ENCODE peak calls at places on chromosomes 2 and 18, in four cellular contexts. One of them, this sample, is unnamed.

GRCh38 chr2:108719149-108720044 is at the start of gene RANBP2:
- DNase-seq in body of pancreas: peak
- DNase-seq in K562: peak
- DNase-seq in H7: peak
- DNase-seq in this sample: peak

GRCh38 chr2:37468139-37468538 is 123.7 kb downstream of the QPCT start:
- DNase-seq in body of pancreas: no peak
- DNase-seq in H7: no peak
- DNase-seq in K562: no peak
- DNase-seq in this sample: no peak

GRCh38 chr18:500230-500555 is 308 bp downstream of the COLEC12 start:
- DNase-seq in body of pancreas: peak
- DNase-seq in H7: peak
- DNase-seq in K562: no peak
- DNase-seq in this sample: no peak

GRCh38 chr2:210442869-210443268 is 33.7 kb downstream of the LANCL1 start:
- DNase-seq in body of pancreas: no peak
- DNase-seq in H7: peak
- DNase-seq in K562: no peak
- DNase-seq in this sample: no peak

GRCh38 chr2:9166579-9167392 is 39.8 kb upstream of the ASAP2 start:
- DNase-seq in H7: no peak
- DNase-seq in body of pancreas: no peak
- DNase-seq in K562: no peak
- DNase-seq in this sample: no peak

GRCh38 chr2:29012211-29012681 is 31.1 kb downstream of the TOGARAM2 start:
- DNase-seq in body of pancreas: peak
- DNase-seq in H7: no peak
- DNase-seq in K562: no peak
- DNase-seq in this sample: no peak

GRCh38 chr2:174247474-174248186 is 702 bp downstream of the OLA1 start:
- DNase-seq in K562: peak
- DNase-seq in H7: no peak
- DNase-seq in body of pancreas: peak
- DNase-seq in this sample: no peak

GRCh38 chr2:205030695-205031094 is 485.4 kb downstream of the PARD3B start:
- DNase-seq in body of pancreas: no peak
- DNase-seq in K562: no peak
- DNase-seq in H7: no peak
- DNase-seq in this sample: no peak

GRCh38 chr2:148751907-148752306 is 107.4 kb downstream of the EPC2 start:
- DNase-seq in body of pancreas: no peak
- DNase-seq in K562: no peak
- DNase-seq in H7: no peak
- DNase-seq in this sample: no peak
- H3K4me3 ChIP-seq in body of pancreas: no peak
- H3K4me3 ChIP-seq in K562: no peak
- H3K4me3 ChIP-seq in H7: no peak
- H3K4me3 ChIP-seq in this sample: no peak

GRCh38 chr2:213087040-213087439 is 64.4 kb downstream of the IKZF2 start:
- DNase-seq in K562: no peak
- DNase-seq in H7: no peak
- DNase-seq in body of pancreas: no peak
- DNase-seq in this sample: no peak
- H3K4me3 ChIP-seq in K562: no peak
- H3K4me3 ChIP-seq in H7: no peak
- H3K4me3 ChIP-seq in body of pancreas: no peak
- H3K4me3 ChIP-seq in this sample: no peak

GRCh38 chr18:13219012-13219396 is 444 bp downstream of the LDLRAD4 start:
- DNase-seq in body of pancreas: no peak
- DNase-seq in K562: no peak
- DNase-seq in H7: no peak
- DNase-seq in this sample: no peak
- H3K4me3 ChIP-seq in body of pancreas: peak
- H3K4me3 ChIP-seq in K562: no peak
- H3K4me3 ChIP-seq in H7: peak
- H3K4me3 ChIP-seq in this sample: peak

GRCh38 chr18:47928466-47928865 is 2.0 kb downstream of the SMAD2 start:
- DNase-seq in H7: no peak
- DNase-seq in K562: no peak
- DNase-seq in body of pancreas: no peak
- DNase-seq in this sample: no peak
- H3K4me3 ChIP-seq in H7: peak
- H3K4me3 ChIP-seq in K562: peak
- H3K4me3 ChIP-seq in body of pancreas: no peak
- H3K4me3 ChIP-seq in this sample: peak

DNA sequence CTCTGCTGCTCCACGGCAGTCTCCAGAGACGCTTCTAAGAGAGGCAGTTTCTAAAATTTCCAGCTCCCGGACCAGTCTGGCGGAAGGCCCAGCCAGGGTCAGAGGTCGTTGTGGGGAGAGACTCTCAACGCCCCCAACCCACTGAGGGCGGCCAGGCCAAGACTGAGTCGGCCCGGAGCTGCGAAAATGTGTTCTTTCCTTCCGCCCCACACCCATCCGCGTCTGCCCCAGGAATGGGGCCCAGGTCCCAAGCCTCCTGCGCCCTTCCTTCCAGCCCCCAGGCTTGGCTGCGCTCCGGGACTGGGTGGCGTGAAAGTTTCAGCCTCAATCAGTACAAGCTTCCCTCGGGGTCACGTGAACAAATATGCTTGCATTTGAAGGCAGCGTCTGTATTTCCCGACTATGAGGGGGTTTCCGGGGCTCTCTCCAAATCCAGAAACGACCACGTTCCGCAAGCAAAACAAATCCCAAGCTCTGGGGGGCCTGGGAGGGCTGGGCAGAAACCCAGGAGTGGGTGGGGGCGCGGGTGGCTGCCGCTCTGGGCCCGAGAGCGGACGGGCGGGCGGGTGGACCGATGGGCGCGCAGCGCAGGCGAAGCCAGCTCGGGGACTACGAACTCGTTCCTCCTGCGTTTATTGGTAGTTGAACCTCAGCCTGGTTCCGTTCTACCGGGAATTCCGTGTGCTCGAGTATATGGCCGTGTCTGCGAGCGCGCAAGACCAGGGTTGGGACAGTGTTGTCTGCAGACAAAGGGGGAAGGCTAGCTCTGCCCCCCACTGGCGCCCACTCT is 3.3 kb downstream of the HOXD3 start:
- DNase-seq in H7: peak
- DNase-seq in body of pancreas: no peak
- DNase-seq in K562: no peak
- DNase-seq in this sample: no peak
- H3K4me3 ChIP-seq in H7: no peak
- H3K4me3 ChIP-seq in body of pancreas: no peak
- H3K4me3 ChIP-seq in K562: no peak
- H3K4me3 ChIP-seq in this sample: no peak

GRCh38 chr2:25523060-25523459 is 150.3 kb downstream of the DTNB start:
- DNase-seq in K562: no peak
- DNase-seq in body of pancreas: no peak
- DNase-seq in H7: no peak
- DNase-seq in this sample: no peak

GRCh38 chr2:25524507-25524906 is 148.9 kb downstream of the DTNB start:
- DNase-seq in K562: no peak
- DNase-seq in H7: no peak
- DNase-seq in body of pancreas: no peak
- DNase-seq in this sample: no peak

GRCh38 chr2:25534455-25534854 is 138.9 kb downstream of the DTNB start:
- DNase-seq in body of pancreas: no peak
- DNase-seq in K562: no peak
- DNase-seq in H7: no peak
- DNase-seq in this sample: no peak

GRCh38 chr2:25528173-25528572 is 145.2 kb downstream of the DTNB start:
- DNase-seq in H7: no peak
- DNase-seq in K562: no peak
- DNase-seq in body of pancreas: no peak
- DNase-seq in this sample: no peak

DNA sequence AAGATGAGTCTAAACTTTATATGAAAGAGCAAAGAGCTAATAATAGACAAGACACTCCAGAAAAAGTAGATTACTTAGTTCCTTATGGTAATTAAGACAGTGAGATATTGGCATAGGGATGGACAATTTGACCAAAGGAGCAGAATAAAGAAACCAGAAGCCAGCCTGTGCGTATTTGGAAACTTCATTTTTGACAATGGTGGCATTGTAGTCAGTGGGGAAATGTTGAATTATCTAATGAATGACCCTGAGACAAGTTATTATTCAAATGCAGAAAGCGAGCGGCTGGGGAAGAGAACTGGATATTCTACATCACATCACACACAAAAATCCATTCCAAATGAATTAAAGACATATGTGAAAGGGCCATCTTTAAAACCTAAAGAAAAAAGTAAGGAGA is 144.3 kb downstream of the DTNB start:
- DNase-seq in body of pancreas: no peak
- DNase-seq in K562: no peak
- DNase-seq in H7: no peak
- DNase-seq in this sample: no peak
- H3K4me3 ChIP-seq in body of pancreas: no peak
- H3K4me3 ChIP-seq in K562: no peak
- H3K4me3 ChIP-seq in H7: no peak
- H3K4me3 ChIP-seq in this sample: no peak

GRCh38 chr2:215437614-215438013 is 1.7 kb upstream of the FN1 start:
- DNase-seq in K562: no peak
- DNase-seq in H7: no peak
- DNase-seq in body of pancreas: no peak
- DNase-seq in this sample: no peak
- H3K4me3 ChIP-seq in K562: no peak
- H3K4me3 ChIP-seq in H7: no peak
- H3K4me3 ChIP-seq in body of pancreas: no peak
- H3K4me3 ChIP-seq in this sample: no peak

This sample was measured in Jurkat, Clone E6-1.